ENCODE peak calls at places on chromosomes 13 and 19, in four cellular contexts. U is A549, L is WTC11, N is HepG2. Q is an unnamed sample.

GRCh38 chr13:110186221-110186838 is 120.6 kb downstream of the COL4A1 start:
- DNase-seq in U (no peak), L (no peak), N (no peak), Q (no peak)

GRCh38 chr13:76790519-76791289 is 95.5 kb downstream of the KCTD12 start:
- DNase-seq in U (no peak), L (no peak), N (no peak), Q (no peak)

GRCh38 chr19:16297575-16298178 is 26.9 kb upstream of the KLF2 start:
- DNase-seq in U (no peak), L (no peak), N (no peak), Q (no peak)

GRCh38 chr13:104872153-104872552 is 1663.3 kb downstream of the EFNB2 start:
- DNase-seq in U (no peak), L (no peak), N (no peak), Q (no peak)

GRCh38 chr13:78657699-78658629 is 991 bp downstream of the OBI1 start:
- DNase-seq in U (peak), L (no peak), N (peak), Q (no peak)

GRCh38 chr19:56111601-56112312 is 9.3 kb downstream of the ZNF787 start:
- DNase-seq in U (no peak), L (no peak), N (peak), Q (no peak)

GRCh38 chr13:66803759-66804456 is 426.2 kb downstream of the PCDH9 start:
- DNase-seq in U (no peak), L (no peak), N (no peak), Q (no peak)

GRCh38 chr13:24997367-24997967 is 98.5 kb upstream of the PABPC3 start:
- DNase-seq in U (peak), L (no peak), N (peak), Q (peak)

GRCh38 chr13:46721054-46721453 is 75.9 kb downstream of the ESD start:
- DNase-seq in U (peak), L (peak), N (peak), Q (peak)

GRCh38 chr13:30169442-30169841 is 137.9 kb downstream of the KATNAL1 start:
- DNase-seq in U (no peak), L (no peak), N (no peak), Q (no peak)

GRCh38 chr13:91950803-91951202 is 552.4 kb downstream of the GPC5 start:
- DNase-seq in U (no peak), L (no peak), N (no peak), Q (no peak)

GRCh38 chr19:16326401-16327130 is 1.9 kb downstream of the KLF2 start:
- DNase-seq in U (no peak), L (peak), N (no peak), Q (no peak)

GRCh38 chr19:10471909-10472308 is 31.2 kb downstream of the KEAP1 start:
- DNase-seq in U (peak), L (no peak), N (peak), Q (no peak)

GRCh38 chr19:35143818-35144217 is 763 bp downstream of the FXYD7 start:
- DNase-seq in U (no peak), L (no peak), N (no peak), Q (no peak)

GRCh38 chr19:16285769-16286564 is 38.7 kb upstream of the KLF2 start:
- DNase-seq in U (no peak), L (no peak), N (no peak), Q (no peak)

GRCh38 chr19:52946322-52947310 is 16.1 kb downstream of the ZNF816 start:
- DNase-seq in U (no peak), L (peak), N (no peak), Q (peak)

GRCh38 chr13:106491928-106492327 is 43.5 kb downstream of the EFNB2 start:
- DNase-seq in U (no peak), L (no peak), N (no peak), Q (no peak)

GRCh38 chr13:84951128-84951527 is 848.1 kb downstream of the SLITRK6 start:
- DNase-seq in U (no peak), L (no peak), N (no peak), Q (no peak)

GRCh38 chr13:22121340-22121739 is 450.5 kb downstream of the FGF9 start:
- DNase-seq in U (no peak), L (no peak), N (no peak), Q (no peak)

GRCh38 chr13:42048625-42049453 is at the start of gene DGKH:
- DNase-seq in U (peak), L (peak), N (no peak), Q (peak)

GRCh38 chr13:25276748-25277147 is 10.5 kb downstream of the MTMR6 start:
- DNase-seq in U (no peak), L (no peak), N (no peak), Q (no peak)

GRCh38 chr19:35558400-35559280 is 4.8 kb downstream of the ATP4A start:
- DNase-seq in U (no peak), L (no peak), N (no peak), Q (no peak)

GRCh38 chr13:114145256-114145655 is 12.8 kb upstream of the RASA3 start:
- DNase-seq in U (no peak), L (no peak), N (no peak), Q (no peak)

GRCh38 chr19:43619262-43620060 is at the start of gene ZNF428:
- DNase-seq in U (peak), L (peak), N (peak), Q (peak)

GRCh38 chr13:29227560-29227959 is 367.9 kb downstream of the SLC7A1 start:
- DNase-seq in U (no peak), L (no peak), N (no peak), Q (no peak)

GRCh38 chr19:42129399-42130253 is 2.6 kb downstream of the POU2F2 start:
- DNase-seq in U (no peak), L (no peak), N (no peak), Q (no peak)

GRCh38 chr19:33795370-33796163 is 1.1 kb upstream of the KCTD15 start:
- DNase-seq in U (peak), L (peak), N (peak), Q (peak)

GRCh38 chr13:75308222-75308621 is 173.7 kb downstream of the TBC1D4 start:
- DNase-seq in U (no peak), L (no peak), N (no peak), Q (no peak)

GRCh38 chr13:113552786-113553540 is 31.6 kb upstream of the TFDP1 start:
- DNase-seq in U (no peak), L (no peak), N (no peak), Q (no peak)

GRCh38 chr13:79435549-79435948 is 29.5 kb upstream of the RBM26 start:
- DNase-seq in U (no peak), L (no peak), N (no peak), Q (no peak)

GRCh38 chr19:56351208-56351607 is 36.6 kb upstream of the ZSCAN5A start:
- DNase-seq in U (no peak), L (peak), N (no peak), Q (no peak)

GRCh38 chr13:44084146-44084545 is 204.4 kb downstream of the LACC1 start:
- DNase-seq in U (no peak), L (no peak), N (no peak), Q (no peak)
- TF ChIP-seq HMGXB4 in U (no peak), L (no peak), N (no peak), Q (no peak)

DNA sequence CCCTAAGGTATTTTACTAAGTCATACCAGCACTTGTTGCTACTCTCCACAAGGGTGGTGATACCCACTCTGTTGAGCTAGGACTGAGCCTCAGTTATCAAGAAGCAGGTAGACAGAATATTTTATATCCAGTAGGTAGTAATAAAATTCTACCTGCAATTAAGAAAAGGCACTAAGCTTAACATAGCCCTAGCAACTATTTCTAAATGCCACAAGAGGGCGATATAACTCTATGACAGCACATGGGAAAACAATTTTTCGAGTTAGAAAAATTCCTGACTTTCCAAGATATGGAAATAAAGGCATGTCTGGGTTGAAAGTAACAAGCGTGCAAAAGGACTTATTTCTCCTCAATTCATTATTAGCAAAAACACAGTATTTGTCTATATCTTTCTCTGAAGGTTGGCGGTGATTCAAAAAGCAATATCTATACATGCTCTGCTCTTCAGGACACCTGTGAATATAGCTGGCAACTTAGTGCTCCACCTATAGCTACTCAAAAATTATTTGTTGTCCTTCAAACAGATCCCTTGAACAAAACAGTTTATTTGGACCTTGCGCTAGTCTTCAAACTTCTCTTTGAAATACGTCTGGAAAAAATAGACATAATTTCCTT is 14.7 kb downstream of the CCDC169 start:
- DNase-seq in U (peak), L (no peak), N (peak), Q (no peak)
- TF ChIP-seq HMGXB4 in U (no peak), L (no peak), N (no peak), Q (no peak)

GRCh38 chr19:1673645-1674292 is 21.4 kb upstream of the TCF3 start:
- DNase-seq in U (no peak), L (no peak), N (no peak), Q (no peak)

GRCh38 chr19:1678073-1678472 is 25.7 kb upstream of the TCF3 start:
- DNase-seq in U (no peak), L (no peak), N (no peak), Q (no peak)

GRCh38 chr19:1674293-1674679 is 21.9 kb upstream of the TCF3 start:
- DNase-seq in U (no peak), L (no peak), N (no peak), Q (peak)

GRCh38 chr19:1675633-1676350 is 23.4 kb upstream of the TCF3 start:
- DNase-seq in U (no peak), L (no peak), N (no peak), Q (no peak)

GRCh38 chr19:1676351-1677266 is 24.2 kb upstream of the TCF3 start:
- DNase-seq in U (no peak), L (no peak), N (no peak), Q (peak)
- TF ChIP-seq HMGXB4 in U (no peak), L (no peak), N (no peak), Q (no peak)

GRCh38 chr13:96677029-96677428 is 317.2 kb downstream of the OXGR1 start:
- DNase-seq in U (no peak), L (no peak), N (no peak), Q (no peak)
- TF ChIP-seq HMGXB4 in U (no peak), L (no peak), N (no peak), Q (no peak)

DNA sequence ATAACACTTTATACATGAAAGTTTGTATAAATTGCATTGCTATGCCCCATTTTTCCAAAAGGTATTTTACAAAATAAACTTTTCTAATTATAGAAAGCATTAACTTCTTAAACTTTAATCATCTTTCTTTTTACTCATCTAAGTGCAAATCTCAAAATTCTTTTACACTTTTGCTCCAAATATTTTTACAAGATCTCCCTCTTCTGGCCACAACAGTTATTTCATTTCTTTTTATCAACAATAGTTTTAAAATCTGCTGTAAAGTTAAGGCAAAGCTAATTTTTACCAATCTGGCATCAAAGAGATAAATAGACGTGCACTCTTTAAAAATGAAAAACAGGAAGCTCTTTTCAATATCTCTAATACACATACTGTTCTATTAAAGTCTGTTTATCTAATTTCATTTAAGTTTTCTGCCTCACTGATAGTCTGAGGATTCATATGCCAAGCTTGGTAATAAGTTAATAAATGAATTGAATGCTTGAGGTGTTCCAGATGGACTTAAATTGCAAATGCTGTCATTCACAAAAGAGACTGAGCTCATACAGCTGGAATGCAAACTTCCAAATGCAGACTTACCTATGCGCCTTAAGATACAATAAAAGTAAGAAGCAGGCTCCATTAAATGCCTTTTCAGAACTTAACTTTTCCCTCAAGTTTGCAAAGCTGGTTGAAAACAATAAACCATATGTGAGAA is 583.0 kb upstream of the ATXN8OS start:
- DNase-seq in U (no peak), L (no peak), N (no peak), Q (no peak)
- TF ChIP-seq HMGXB4 in U (no peak), L (no peak), N (no peak), Q (no peak)

GRCh38 chr19:31018951-31019350 is 330.3 kb downstream of the TSHZ3 start:
- DNase-seq in U (no peak), L (no peak), N (no peak), Q (no peak)

GRCh38 chr19:31023038-31023437 is 326.2 kb downstream of the TSHZ3 start:
- DNase-seq in U (no peak), L (no peak), N (no peak), Q (no peak)
- TF ChIP-seq HMGXB4 in U (no peak), L (no peak), N (no peak), Q (no peak)

DNA sequence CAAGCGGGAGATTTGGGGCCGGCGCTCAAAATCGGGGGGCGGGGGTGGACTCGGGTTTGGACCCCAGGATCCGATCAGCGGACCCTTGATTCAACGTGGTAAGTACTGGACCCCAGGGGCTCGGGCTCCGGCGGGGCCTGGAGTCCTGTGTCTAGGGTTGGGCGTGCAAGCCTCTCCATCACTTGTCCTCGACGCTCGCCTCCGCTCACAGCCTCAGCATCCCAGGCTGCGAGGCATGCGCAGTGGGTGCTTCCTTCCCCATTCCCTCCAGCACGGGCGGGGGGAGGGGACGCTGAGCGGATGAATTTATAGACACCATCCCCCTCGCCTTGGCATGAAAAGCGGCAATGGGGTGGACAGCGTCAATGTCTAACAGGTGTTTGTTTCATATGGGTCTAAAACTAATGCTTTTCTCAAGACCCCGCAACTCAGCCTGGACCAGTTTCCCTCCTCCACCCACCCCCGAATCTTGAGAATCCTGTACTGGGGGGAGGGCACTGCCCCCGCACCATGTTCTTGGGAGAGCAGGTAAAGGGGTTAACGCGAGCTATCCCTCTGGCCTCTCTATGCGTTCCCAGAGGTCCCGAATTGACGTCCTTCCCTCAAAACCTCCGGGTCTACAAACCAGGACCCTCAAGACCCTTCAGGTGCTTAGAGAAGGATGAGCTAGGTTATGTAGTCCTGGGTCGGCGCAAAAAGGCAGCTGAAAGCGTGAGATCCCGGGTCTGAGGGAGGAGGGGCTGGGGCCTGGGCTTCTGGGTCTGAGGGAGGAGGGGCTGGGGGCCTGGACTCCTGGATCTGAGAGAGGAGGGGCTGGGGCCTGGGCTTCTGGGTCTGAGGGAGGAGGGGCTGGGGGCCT is 556 bp downstream of the CPT1C start:
- DNase-seq in U (no peak), L (peak), N (no peak), Q (no peak)
- TF ChIP-seq HMGXB4 in U (no peak), L (peak), N (no peak), Q (no peak)

GRCh38 chr19:13234518-13234917 is 84.3 kb downstream of the IER2 start:
- DNase-seq in U (peak), L (peak), N (peak), Q (peak)
- TF ChIP-seq HMGXB4 in U (no peak), L (no peak), N (peak), Q (no peak)

GRCh38 chr19:7979559-7979958 is 25.9 kb downstream of the ELAVL1 start:
- DNase-seq in U (no peak), L (no peak), N (no peak), Q (no peak)

GRCh38 chr19:7980168-7980567 is 25.3 kb downstream of the ELAVL1 start:
- DNase-seq in U (no peak), L (no peak), N (no peak), Q (no peak)

GRCh38 chr19:7981199-7981598 is 24.2 kb downstream of the ELAVL1 start:
- DNase-seq in U (no peak), L (no peak), N (no peak), Q (no peak)

GRCh38 chr19:7981661-7982060 is 23.8 kb downstream of the ELAVL1 start:
- DNase-seq in U (no peak), L (no peak), N (no peak), Q (no peak)

DNA sequence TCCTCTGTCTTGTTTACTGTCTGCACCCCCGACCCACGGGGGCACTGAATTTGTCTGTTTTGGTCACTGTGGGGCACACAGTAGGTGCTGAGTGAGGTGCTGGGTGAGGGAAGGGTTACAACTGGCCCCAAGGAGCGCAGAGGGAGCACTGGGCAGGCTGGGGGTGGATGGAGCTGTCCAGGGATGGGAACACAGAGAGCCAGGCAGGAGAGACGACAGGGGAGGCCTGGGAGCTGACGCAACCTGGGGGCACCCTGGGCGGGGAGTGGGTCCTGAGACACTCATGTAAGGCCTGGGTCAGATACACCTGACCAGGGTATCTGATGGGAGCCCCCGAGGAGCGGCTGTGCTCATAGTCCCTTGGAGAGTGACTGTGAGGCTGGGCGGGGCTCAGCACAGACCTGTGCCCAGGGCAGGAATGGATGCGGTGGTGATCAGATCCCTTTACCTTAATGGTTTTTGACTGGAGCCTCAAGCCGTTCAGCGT is 24.8 kb downstream of the ELAVL1 start:
- DNase-seq in U (no peak), L (no peak), N (no peak), Q (no peak)
- TF ChIP-seq HMGXB4 in U (no peak), L (no peak), N (no peak), Q (no peak)